ENCODE peak calls at places on chromosomes 5 and 9, in nine cellular contexts. O, U, B, D, E, I, W, S and Z are unnamed samples.
A peak's percentile ranks its signal among the peaks of the same experiment; 100 is the strongest.

GRCh38 chr5:179803651-179804598 is 2.7 kb downstream of the MGAT4B start:
- DNase-seq in O (peak; percentile 37), I (no peak), W (no peak), S (no peak), B (no peak), U (no peak), E (peak; percentile 72), D (no peak), Z (no peak)

GRCh38 chr5:23994581-23995370 is 487.4 kb downstream of the PRDM9 start:
- DNase-seq in S (no peak), E (no peak), W (no peak), B (no peak), U (no peak), D (no peak), O (no peak), I (no peak), Z (no peak)

GRCh38 chr5:37619353-37619752 is 220.5 kb downstream of the GDNF start:
- DNase-seq in W (no peak), U (peak; percentile 88), B (no peak), I (no peak), O (no peak), E (no peak), S (peak; percentile 74), D (no peak), Z (no peak)

GRCh38 chr9:84271887-84272556 is 68.5 kb downstream of the SLC28A3 start:
- DNase-seq in I (no peak), E (no peak), B (no peak), O (no peak), U (peak; percentile 19), D (no peak), W (no peak), S (peak; percentile 48), Z (peak; percentile 49)

GRCh38 chr5:16741007-16741406 is 124.2 kb upstream of the RETREG1 start:
- DNase-seq in E (no peak), O (no peak), I (no peak), W (peak; percentile 71), S (no peak), U (peak; percentile 93), B (no peak), D (no peak), Z (peak; percentile 75)

GRCh38 chr9:104907278-104907951 is 20.5 kb downstream of the ABCA1 start:
- DNase-seq in E (no peak), W (no peak), O (peak; percentile 46), S (peak; percentile 70), U (peak; percentile 78), D (peak; percentile 19), B (no peak), I (no peak), Z (peak; percentile 92)

GRCh38 chr5:170589643-170590042 is 85.8 kb downstream of the KCNIP1 start:
- DNase-seq in U (no peak), E (no peak), B (no peak), S (no peak), O (no peak), W (no peak), D (no peak), I (no peak), Z (no peak)

GRCh38 chr9:22240619-22241018 is 206.0 kb upstream of the DMRTA1 start:
- DNase-seq in I (no peak), W (no peak), O (no peak), S (peak; percentile 81), D (no peak), B (no peak), U (peak; percentile 53), E (no peak), Z (peak; percentile 41)

GRCh38 chr9:135479469-135480052 is at the start of gene PPP1R26:
- DNase-seq in O (peak; percentile 54), W (no peak), S (no peak), I (no peak), B (peak; percentile 45), E (peak; percentile 81), U (no peak), D (peak; percentile 34), Z (no peak)

GRCh38 chr9:135480071-135480941 is 724 bp downstream of the PPP1R26 start:
- DNase-seq in D (no peak), I (no peak), E (peak; percentile 78), U (peak; percentile 41), W (no peak), O (no peak), B (peak; percentile 46), S (peak; percentile 43), Z (peak; percentile 64)

GRCh38 chr9:135480942-135481315 is 1.3 kb downstream of the PPP1R26 start:
- DNase-seq in E (no peak), I (no peak), B (no peak), S (no peak), U (no peak), D (no peak), O (no peak), W (no peak), Z (no peak)

GRCh38 chr9:135478191-135478590 is 1.4 kb upstream of the PPP1R26 start:
- DNase-seq in E (no peak), S (no peak), I (no peak), B (no peak), O (no peak), D (no peak), W (no peak), U (no peak), Z (no peak)

DNA sequence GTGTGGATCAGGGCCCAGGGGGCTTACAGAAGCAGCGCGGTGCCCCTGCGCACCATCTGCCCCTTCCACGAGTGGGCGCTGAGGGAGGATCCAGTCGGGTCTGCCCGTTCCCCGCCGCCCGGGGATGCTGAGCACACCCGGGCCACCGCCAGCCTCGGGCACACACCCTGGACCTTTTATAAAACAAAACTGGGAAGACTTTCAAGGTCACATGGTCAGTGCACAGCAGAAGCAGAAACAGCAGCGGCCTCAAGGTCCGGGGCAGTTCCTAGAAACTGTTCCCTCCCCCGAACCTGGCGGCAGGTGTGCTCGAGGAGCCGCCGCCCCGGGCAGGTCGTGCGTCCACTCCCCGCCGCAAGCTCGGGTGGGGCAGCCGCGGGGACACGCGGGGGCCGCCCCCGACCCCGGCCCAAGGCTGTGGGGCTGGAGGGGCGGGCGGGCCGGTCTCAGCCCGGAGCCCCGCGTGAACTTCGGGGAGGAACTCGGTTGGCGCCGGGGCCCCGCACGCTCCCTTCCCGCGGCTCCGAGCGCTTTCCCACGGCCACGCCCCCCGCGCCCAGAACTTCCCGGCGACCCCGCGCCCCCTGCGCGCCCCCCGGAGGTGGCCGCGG is 619 bp upstream of the PPP1R26 start:
- DNase-seq in D (peak; percentile 27), B (no peak), U (peak; percentile 29), W (peak; percentile 62), I (no peak), S (no peak), E (peak; percentile 82), O (peak; percentile 49), Z (peak; percentile 20)
- TF ChIP-seq CTCF in D (no peak), B (peak; percentile 41), U (peak; percentile 26), W (peak; percentile 8), I (no peak), S (peak; percentile 31), E (peak; percentile 25), O (no peak), Z (peak; percentile 23)

GRCh38 chr9:9912459-9912858 is 700.3 kb downstream of the PTPRD start:
- DNase-seq in U (no peak), O (no peak), D (no peak), B (no peak), I (no peak), E (no peak), W (no peak), S (peak; percentile 1), Z (peak; percentile 5)
- TF ChIP-seq CTCF in U (no peak), O (no peak), D (no peak), B (no peak), I (no peak), E (no peak), W (no peak), S (peak; percentile 44), Z (no peak)

GRCh38 chr9:89974582-89974981 is 369.8 kb downstream of the GADD45G start:
- DNase-seq in B (no peak), D (no peak), I (no peak), S (no peak), W (no peak), U (no peak), O (no peak), E (no peak), Z (no peak)

GRCh38 chr9:89975586-89975985 is 370.8 kb downstream of the GADD45G start:
- DNase-seq in I (no peak), E (no peak), S (no peak), U (no peak), D (no peak), O (no peak), B (no peak), W (no peak), Z (no peak)

GRCh38 chr9:89982016-89982415 is 377.2 kb downstream of the GADD45G start:
- DNase-seq in B (no peak), O (no peak), I (no peak), D (no peak), E (no peak), S (no peak), W (no peak), U (no peak), Z (no peak)

GRCh38 chr9:89975024-89975423 is 370.2 kb downstream of the GADD45G start:
- DNase-seq in O (no peak), E (no peak), D (no peak), I (no peak), B (no peak), S (no peak), U (no peak), W (no peak), Z (no peak)

DNA sequence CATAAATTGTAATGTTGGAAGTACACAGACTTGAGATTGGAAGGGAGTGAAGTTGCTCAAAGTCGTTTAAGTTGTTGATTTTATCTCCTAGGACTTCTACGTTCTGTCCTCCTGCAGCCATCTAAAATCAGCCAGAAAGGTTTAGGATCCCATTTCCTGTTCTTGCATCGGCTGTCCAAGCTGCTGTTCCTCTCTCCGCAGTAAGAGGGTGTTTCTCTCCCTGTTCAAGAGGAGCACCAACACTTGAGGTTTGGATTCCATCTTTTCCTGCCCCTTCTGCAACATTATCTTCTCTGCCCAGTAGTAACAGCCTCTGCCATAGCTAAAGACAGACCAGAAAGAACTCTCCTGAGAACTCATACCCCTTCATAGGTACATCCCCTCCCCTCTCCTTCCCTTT is 373.4 kb downstream of the GADD45G start:
- DNase-seq in I (no peak), D (no peak), W (no peak), O (no peak), S (peak; percentile 35), E (no peak), B (no peak), U (peak; percentile 34), Z (peak; percentile 30)
- TF ChIP-seq CTCF in I (no peak), D (no peak), W (peak; percentile 48), O (peak; percentile 14), S (peak; percentile 48), E (peak; percentile 43), B (peak; percentile 59), U (peak; percentile 50), Z (peak; percentile 36)

GRCh38 chr5:93620487-93621339 is 37.7 kb downstream of the NR2F1 start:
- DNase-seq in I (peak; percentile 71), U (peak; percentile 66), E (peak; percentile 87), D (peak; percentile 45), B (peak; percentile 61), W (peak; percentile 41), S (peak; percentile 79), O (peak; percentile 78), Z (peak; percentile 69)
- TF ChIP-seq CTCF in I (peak; percentile 16), U (no peak), E (peak; percentile 30), D (no peak), B (peak; percentile 36), W (no peak), S (peak; percentile 30), O (no peak), Z (peak; percentile 12)

GRCh38 chr5:82164957-82165698 is 113.0 kb downstream of the RPS23 start:
- DNase-seq in E (no peak), W (peak; percentile 24), U (no peak), I (peak; percentile 33), O (no peak), B (peak; percentile 15), S (peak; percentile 84), D (no peak), Z (peak; percentile 75)
- TF ChIP-seq CTCF in E (no peak), W (no peak), U (no peak), I (no peak), O (no peak), B (no peak), S (no peak), D (no peak), Z (peak; percentile 4)